ENCODE peak calls at places on chromosomes 4 and X, in six cellular contexts. I is HuH-7, P is AML-193, Y is thoracic aorta, G is K562, J is NCI-H748 treated with DMSO at 0.1 percent for 48 hours. N is an unnamed sample.

GRCh38 chr4:38310446-38311043 is 350.3 kb downstream of the PTTG2 start:
- DNase-seq in Y (no peak), J (no peak), I (no peak), P (no peak), G (no peak), N (no peak)

GRCh38 chrX:14694631-14695030 is 165.3 kb downstream of the GLRA2 start:
- DNase-seq in G (no peak), I (no peak), P (no peak), Y (no peak), J (no peak), N (no peak)

GRCh38 chrX:2389324-2389723 is 111.5 kb downstream of the DHRSX start:
- DNase-seq in G (no peak), Y (no peak), P (no peak), I (no peak), J (no peak), N (no peak)

GRCh38 chr4:107247738-107248137 is 211.6 kb upstream of the DKK2 start:
- DNase-seq in I (no peak), J (no peak), P (no peak), G (no peak), Y (no peak), N (no peak)

GRCh38 chr4:32000846-32001488 is 1280.8 kb downstream of the PCDH7 start:
- DNase-seq in I (no peak), P (no peak), G (no peak), Y (no peak), J (no peak), N (no peak)

GRCh38 chrX:10570601-10571000 is 49.8 kb downstream of the MID1 start:
- DNase-seq in Y (no peak), P (no peak), I (no peak), G (no peak), J (no peak), N (no peak)

GRCh38 chrX:64894454-64895038 is 81.7 kb downstream of the ZC4H2 start:
- DNase-seq in P (peak), Y (no peak), J (no peak), G (peak), I (peak), N (peak)

GRCh38 chrX:13254076-13254785 is 65.6 kb downstream of the ATXN3L start:
- DNase-seq in P (no peak), J (no peak), I (peak), Y (no peak), G (peak), N (peak)

GRCh38 chr4:180363817-180364216 is 1879.4 kb upstream of the TENM3 start:
- DNase-seq in J (no peak), G (no peak), I (no peak), Y (no peak), P (no peak), N (no peak)

GRCh38 chr4:136741468-136741867 is 790.8 kb downstream of the PCDH18 start:
- DNase-seq in J (no peak), I (no peak), Y (no peak), G (no peak), P (no peak), N (no peak)

GRCh38 chr4:185363251-185363650 is 32.5 kb downstream of the LRP2BP start:
- DNase-seq in J (no peak), Y (no peak), G (no peak), P (no peak), I (no peak), N (no peak)

GRCh38 chrX:68175569-68175968 is 257.7 kb downstream of the OPHN1 start:
- DNase-seq in I (no peak), Y (no peak), G (no peak), J (no peak), P (no peak), N (no peak)

GRCh38 chr4:16617416-16617815 is 281.0 kb downstream of the LDB2 start:
- DNase-seq in P (no peak), G (no peak), I (no peak), J (no peak), Y (no peak), N (no peak)

GRCh38 chr4:1776521-1777161 is 16.5 kb upstream of the FGFR3 start:
- DNase-seq in Y (no peak), G (no peak), I (no peak), J (no peak), P (no peak), N (no peak)

GRCh38 chrX:465418-465817 is 78.7 kb upstream of the PPP2R3B start:
- DNase-seq in G (no peak), I (no peak), Y (no peak), P (no peak), J (no peak), N (no peak)

GRCh38 chr4:3436798-3437581 is 4.8 kb upstream of the HGFAC start:
- DNase-seq in Y (no peak), J (no peak), I (no peak), P (no peak), G (no peak), N (no peak)

GRCh38 chr4:8905773-8906667 is 34.4 kb upstream of the HMX1 start:
- DNase-seq in G (no peak), P (no peak), I (no peak), Y (no peak), J (no peak), N (peak)

N was measured in islet precursor cell.